ENCODE peak calls at places on chromosomes 12 and 14, in five cellular contexts. F is non-pigmented ciliary epithelial cell; H is effector CD8-positive, alpha-beta T cell; N is cardiac septum; W is T-helper 2 cell. V is an unnamed sample.

GRCh38 chr14:37091651-37092050 is 80.8 kb downstream of the SLC25A21 start:
- DNase-seq in F (no peak), H (no peak), N (no peak), W (no peak), V (no peak)

GRCh38 chr14:61598980-61599379 is 96.3 kb upstream of the HIF1A start:
- DNase-seq in F (no peak), H (no peak), N (no peak), W (no peak), V (no peak)

GRCh38 chr12:55703976-55704761 is 3.5 kb downstream of the ITGA7 start:
- DNase-seq in F (no peak), H (no peak), N (peak), W (no peak), V (peak)

GRCh38 chr12:100755186-100755585 is 39.4 kb upstream of the ANO4 start:
- DNase-seq in F (no peak), H (no peak), N (no peak), W (no peak), V (no peak)

GRCh38 chr12:64611430-64612286 is 1.4 kb downstream of the RASSF3 start:
- DNase-seq in F (no peak), H (no peak), N (no peak), W (no peak), V (peak)

GRCh38 chr14:22656945-22657711 is 13.0 kb upstream of the OR6J1 start:
- DNase-seq in F (peak), H (no peak), N (no peak), W (no peak), V (no peak)

GRCh38 chr12:10607885-10608458 is 5.4 kb downstream of the MAGOHB start:
- DNase-seq in F (no peak), H (no peak), N (no peak), W (no peak), V (no peak)

GRCh38 chr12:117125275-117125613 is 26.0 kb upstream of the TESC start:
- DNase-seq in F (no peak), H (no peak), N (no peak), W (no peak), V (no peak)

GRCh38 chr14:93971635-93972027 is 4.7 kb downstream of the ASB2 start:
- DNase-seq in F (no peak), H (no peak), N (no peak), W (no peak), V (no peak)

GRCh38 chr12:19490908-19491307 is 51.6 kb downstream of the AEBP2 start:
- DNase-seq in F (no peak), H (no peak), N (no peak), W (no peak), V (no peak)

GRCh38 chr14:100557658-100558057 is 29.6 kb downstream of the BEGAIN start:
- DNase-seq in F (no peak), H (no peak), N (no peak), W (no peak), V (no peak)

GRCh38 chr12:13571035-13571434 is 374.5 kb downstream of the EMP1 start:
- DNase-seq in F (no peak), H (no peak), N (no peak), W (no peak), V (no peak)

GRCh38 chr12:50070314-50071060 is 13.1 kb downstream of the ASIC1 start:
- DNase-seq in F (peak), H (peak), N (peak), W (no peak), V (peak)

GRCh38 chr12:56836800-56837663 is 73.9 kb downstream of the HSD17B6 start:
- DNase-seq in F (peak), H (no peak), N (no peak), W (no peak), V (no peak)

GRCh38 chr12:74105434-74105833 is 432.2 kb upstream of the ATXN7L3B start:
- DNase-seq in F (no peak), H (no peak), N (no peak), W (no peak), V (no peak)

GRCh38 chr12:58009355-58009754 is 68.0 kb downstream of the ATP23 start:
- DNase-seq in F (no peak), H (no peak), N (no peak), W (no peak), V (peak)

GRCh38 chr12:131745706-131746105 is 34.8 kb downstream of the SFSWAP start:
- DNase-seq in F (no peak), H (no peak), N (no peak), W (no peak), V (no peak)